ENCODE peak calls at places on chromosomes 3 and 15, in eight cellular contexts. W is 8988T, K is esophagus muscularis mucosa, P is cardiac muscle cell, A is ELR, N is Right ventricle myocardium superior, U is DMS53, B is AML-193. C is an unnamed sample.

GRCh38 chr3:124281453-124282316 is 289.8 kb upstream of the ROPN1 start:
- DNase-seq in B (peak), W (no peak), A (peak), U (peak), N (no peak), K (peak), P (peak), C (peak)

GRCh38 chr15:26083457-26084350 is 220.6 kb upstream of the ATP10A start:
- DNase-seq in K (no peak), U (no peak), N (no peak), A (no peak), P (peak), B (no peak), W (no peak), C (no peak)

GRCh38 chr3:36317915-36318314 is 62.4 kb upstream of the STAC start:
- DNase-seq in U (no peak), W (no peak), K (no peak), N (no peak), P (no peak), A (no peak), B (no peak), C (no peak)

GRCh38 chr3:113054552-113054951 is 63.8 kb downstream of the GTPBP8 start:
- DNase-seq in A (no peak), K (no peak), W (no peak), B (peak), U (no peak), P (no peak), N (no peak), C (no peak)

GRCh38 chr3:53835257-53835656 is 11.0 kb downstream of the CHDH start:
- DNase-seq in P (no peak), A (no peak), B (no peak), N (no peak), W (no peak), K (no peak), U (no peak), C (no peak)

GRCh38 chr3:30597769-30598134 is 8.6 kb upstream of the TGFBR2 start:
- DNase-seq in W (no peak), P (no peak), B (no peak), N (no peak), K (no peak), U (no peak), A (no peak), C (no peak)

GRCh38 chr15:81942157-81942556 is 103.7 kb downstream of the MEX3B start:
- DNase-seq in W (no peak), K (no peak), B (no peak), N (no peak), A (no peak), U (no peak), P (no peak), C (no peak)

GRCh38 chr3:127694467-127695215 is 21.9 kb downstream of the ABTB1 start:
- DNase-seq in K (no peak), U (peak), N (peak), A (peak), W (peak), B (peak), P (no peak), C (peak)

GRCh38 chr15:79978694-79979519 is 7.9 kb upstream of the BCL2A1 start:
- DNase-seq in P (peak), A (peak), U (no peak), K (no peak), N (no peak), B (peak), W (no peak), C (no peak)

GRCh38 chr3:12898290-12898979 is 57.1 kb upstream of the RPL32 start:
- DNase-seq in A (no peak), P (no peak), N (peak), U (no peak), K (no peak), B (no peak), W (no peak), C (no peak)

GRCh38 chr15:50576156-50576555 is 29.7 kb upstream of the USP50 start:
- DNase-seq in A (no peak), N (no peak), W (no peak), U (no peak), B (no peak), K (no peak), P (no peak), C (no peak)

GRCh38 chr15:74656935-74657535 is 38.8 kb downstream of the EDC3 start:
- DNase-seq in P (no peak), U (no peak), A (no peak), B (no peak), K (no peak), W (no peak), N (no peak), C (no peak)

GRCh38 chr3:88150771-88151170 is 1.0 kb downstream of the C3orf38 start:
- DNase-seq in W (no peak), U (no peak), N (no peak), K (no peak), A (no peak), B (peak), P (no peak), C (no peak)

GRCh38 chr3:14157951-14158350 is 20.4 kb downstream of the XPC start:
- DNase-seq in B (no peak), W (no peak), P (no peak), U (no peak), A (no peak), K (peak), N (no peak), C (no peak)

GRCh38 chr15:80695099-80695910 is at the start of gene ABHD17C:
- DNase-seq in A (peak), P (peak), N (peak), B (peak), U (peak), W (peak), K (no peak), C (peak)

GRCh38 chr15:34583399-34584320 is at the start of gene GOLGA8B:
- DNase-seq in U (peak), N (peak), W (peak), A (peak), P (peak), B (peak), K (no peak), C (peak)

GRCh38 chr3:55487376-55488241 is 503 bp upstream of the WNT5A start:
- DNase-seq in K (no peak), P (peak), N (peak), U (peak), B (no peak), A (peak), W (peak), C (peak)

GRCh38 chr15:68655686-68656437 is 77.1 kb downstream of the CORO2B start:
- DNase-seq in W (no peak), N (no peak), A (no peak), K (no peak), U (no peak), P (peak), B (no peak), C (no peak)

GRCh38 chr15:74387988-74388955 is 20.8 kb upstream of the CYP11A1 start:
- DNase-seq in W (no peak), P (peak), U (no peak), N (no peak), B (no peak), K (no peak), A (no peak), C (peak)

GRCh38 chr3:84125201-84125721 is 833.5 kb upstream of the CADM2 start:
- DNase-seq in W (no peak), A (no peak), K (no peak), B (no peak), U (no peak), N (peak), P (no peak), C (no peak)

GRCh38 chr15:48858401-48858800 is 19.5 kb upstream of the EID1 start:
- DNase-seq in N (no peak), K (no peak), W (no peak), B (no peak), P (no peak), U (no peak), A (peak), C (no peak)

GRCh38 chr3:9441501-9442221 is 44.2 kb downstream of the SETD5 start:
- DNase-seq in K (no peak), B (no peak), N (no peak), W (no peak), A (no peak), P (no peak), U (no peak), C (no peak)

GRCh38 chr3:52531636-52532516 is 1.8 kb downstream of the NT5DC2 start:
- DNase-seq in K (no peak), P (no peak), B (no peak), U (no peak), W (peak), A (no peak), N (no peak), C (no peak)

GRCh38 chr3:58627580-58627894 is 39.0 kb downstream of the FAM3D start:
- DNase-seq in B (no peak), U (no peak), A (no peak), P (peak), K (no peak), N (peak), W (no peak), C (peak)

GRCh38 chr3:52606373-52607085 is 70.1 kb downstream of the UQCC5 start:
- DNase-seq in K (no peak), U (peak), A (peak), P (peak), N (no peak), W (no peak), B (no peak), C (peak)